ENCODE peak calls at places on chromosomes 6 and 20, in six cellular contexts. One of them, this sample, is unnamed.

GRCh38 chr6:23510778-23511510 is 615.1 kb upstream of the NRSN1 start:
- DNase-seq in HepG2: no peak
- DNase-seq in K562: no peak
- DNase-seq in H1: no peak
- DNase-seq in GM12892: no peak
- DNase-seq in GM12878: no peak
- DNase-seq in this sample: no peak

GRCh38 chr20:53865905-53866786 is 204.2 kb downstream of the BCAS1 start:
- DNase-seq in HepG2: peak; percentile 59
- DNase-seq in K562: no peak
- DNase-seq in H1: no peak
- DNase-seq in GM12892: no peak
- DNase-seq in GM12878: no peak
- DNase-seq in this sample: no peak

GRCh38 chr6:31814677-31815024 is 432 bp downstream of the HSPA1L start:
- DNase-seq in HepG2: peak; percentile 96
- DNase-seq in K562: peak; percentile 94
- DNase-seq in H1: peak; percentile 81
- DNase-seq in GM12892: peak; percentile 81
- DNase-seq in GM12878: peak; percentile 67
- DNase-seq in this sample: peak; percentile 68

GRCh38 chr6:36997811-36998722 is 7.4 kb upstream of the FGD2 start:
- DNase-seq in HepG2: no peak
- DNase-seq in K562: no peak
- DNase-seq in H1: no peak
- DNase-seq in GM12892: no peak
- DNase-seq in GM12878: no peak
- DNase-seq in this sample: no peak

GRCh38 chr6:138824482-138825134 is 28.7 kb downstream of the ECT2L start:
- DNase-seq in HepG2: peak; percentile 25
- DNase-seq in K562: no peak
- DNase-seq in H1: no peak
- DNase-seq in GM12892: no peak
- DNase-seq in GM12878: no peak
- DNase-seq in this sample: no peak

GRCh38 chr6:119891638-119892037 is 542.1 kb upstream of the MAN1A1 start:
- DNase-seq in HepG2: no peak
- DNase-seq in K562: no peak
- DNase-seq in H1: no peak
- DNase-seq in GM12892: no peak
- DNase-seq in GM12878: no peak
- DNase-seq in this sample: no peak

GRCh38 chr6:17861361-17861760 is 126.1 kb downstream of the KIF13A start:
- DNase-seq in HepG2: no peak
- DNase-seq in K562: no peak
- DNase-seq in H1: no peak
- DNase-seq in GM12892: no peak
- DNase-seq in GM12878: no peak
- DNase-seq in this sample: no peak

GRCh38 chr6:125798734-125799510 is 8.2 kb downstream of the NCOA7 start:
- DNase-seq in HepG2: no peak
- DNase-seq in K562: no peak
- DNase-seq in H1: no peak
- DNase-seq in GM12892: no peak
- DNase-seq in GM12878: peak; percentile 72
- DNase-seq in this sample: no peak

GRCh38 chr6:32941412-32941784 is 570 bp upstream of the HLA-DMB start:
- DNase-seq in HepG2: no peak
- DNase-seq in K562: no peak
- DNase-seq in H1: no peak
- DNase-seq in GM12892: no peak
- DNase-seq in GM12878: peak; percentile 95
- DNase-seq in this sample: no peak

GRCh38 chr6:25103603-25104002 is 167.8 kb upstream of the RIPOR2 start:
- DNase-seq in HepG2: no peak
- DNase-seq in K562: no peak
- DNase-seq in H1: no peak
- DNase-seq in GM12892: no peak
- DNase-seq in GM12878: no peak
- DNase-seq in this sample: no peak

GRCh38 chr20:25254986-25255680 is 7.2 kb downstream of the PYGB start:
- DNase-seq in HepG2: no peak
- DNase-seq in K562: no peak
- DNase-seq in H1: no peak
- DNase-seq in GM12892: no peak
- DNase-seq in GM12878: no peak
- DNase-seq in this sample: no peak

GRCh38 chr20:52200870-52201269 is 9.3 kb upstream of the ZFP64 start:
- DNase-seq in HepG2: no peak
- DNase-seq in K562: no peak
- DNase-seq in H1: no peak
- DNase-seq in GM12892: no peak
- DNase-seq in GM12878: no peak
- DNase-seq in this sample: no peak

GRCh38 chr20:49851234-49851755 is 38.7 kb downstream of the SLC9A8 start:
- DNase-seq in HepG2: no peak
- DNase-seq in K562: no peak
- DNase-seq in H1: no peak
- DNase-seq in GM12892: no peak
- DNase-seq in GM12878: no peak
- DNase-seq in this sample: no peak

GRCh38 chr20:16575390-16576140 is 2.3 kb upstream of the KIF16B start:
- DNase-seq in HepG2: no peak
- DNase-seq in K562: no peak
- DNase-seq in H1: no peak
- DNase-seq in GM12892: no peak
- DNase-seq in GM12878: no peak
- DNase-seq in this sample: peak; percentile 16

GRCh38 chr6:40398810-40399477 is 188.2 kb downstream of the LRFN2 start:
- DNase-seq in HepG2: no peak
- DNase-seq in K562: no peak
- DNase-seq in H1: peak; percentile 63
- DNase-seq in GM12892: no peak
- DNase-seq in GM12878: no peak
- DNase-seq in this sample: no peak

GRCh38 chr6:42257063-42257462 is 39.4 kb upstream of the MRPS10 start:
- DNase-seq in HepG2: no peak
- DNase-seq in K562: no peak
- DNase-seq in H1: no peak
- DNase-seq in GM12892: no peak
- DNase-seq in GM12878: no peak
- DNase-seq in this sample: no peak

GRCh38 chr6:91387290-91388062 is 800.6 kb upstream of the MAP3K7 start:
- DNase-seq in HepG2: no peak
- DNase-seq in K562: no peak
- DNase-seq in H1: peak; percentile 68
- DNase-seq in GM12892: no peak
- DNase-seq in GM12878: no peak
- DNase-seq in this sample: no peak

GRCh38 chr6:70280462-70280861 is 22.4 kb downstream of the COL9A1 start:
- DNase-seq in HepG2: no peak
- DNase-seq in K562: no peak
- DNase-seq in H1: peak; percentile 50
- DNase-seq in GM12892: no peak
- DNase-seq in GM12878: no peak
- DNase-seq in this sample: no peak

GRCh38 chr6:132843316-132844040 is 29.1 kb downstream of the RPS12 start:
- DNase-seq in HepG2: peak; percentile 22
- DNase-seq in K562: no peak
- DNase-seq in H1: no peak
- DNase-seq in GM12892: no peak
- DNase-seq in GM12878: no peak
- DNase-seq in this sample: no peak

DNA sequence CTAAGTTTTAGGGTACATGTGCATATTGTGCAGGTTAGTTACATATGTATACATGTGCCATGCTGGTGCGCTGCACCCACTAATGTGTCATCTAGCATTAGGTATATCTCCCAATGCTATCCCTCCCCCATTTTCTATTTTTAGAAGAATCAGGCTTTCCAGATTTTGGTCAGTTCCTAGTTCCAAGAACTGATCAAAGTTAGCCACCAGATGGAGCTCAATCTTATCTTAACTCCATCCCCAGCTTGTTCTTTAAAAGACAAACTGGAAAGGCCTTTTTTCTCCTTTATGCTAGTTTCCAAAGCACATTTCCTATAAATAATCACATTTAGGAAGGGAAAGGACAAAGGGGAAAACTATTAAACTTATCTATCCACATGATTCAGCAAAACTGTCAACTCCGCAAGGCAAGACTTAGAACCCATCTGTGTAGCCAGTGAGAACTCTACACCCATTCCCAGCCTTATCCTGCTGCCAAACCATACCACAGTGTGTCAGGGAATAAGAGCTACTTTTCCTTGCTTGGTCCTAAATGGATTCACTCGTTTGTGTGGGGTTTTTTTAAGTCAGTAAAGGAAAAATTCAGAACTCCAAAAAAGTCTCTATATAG is 22.8 kb upstream of the KHDC1 start:
- DNase-seq in HepG2: peak; percentile 25
- DNase-seq in K562: peak; percentile 56
- DNase-seq in H1: no peak
- DNase-seq in GM12892: no peak
- DNase-seq in GM12878: no peak
- DNase-seq in this sample: no peak
- TF ChIP-seq TAF1 in HepG2: no peak
- TF ChIP-seq TAF1 in K562: no peak
- TF ChIP-seq TAF1 in H1: no peak
- TF ChIP-seq TAF1 in GM12892: no peak
- TF ChIP-seq TAF1 in GM12878: no peak
- TF ChIP-seq TAF1 in this sample: no peak

GRCh38 chr6:118650500-118651281 is 700 bp downstream of the CEP85L start:
- DNase-seq in HepG2: no peak
- DNase-seq in K562: peak; percentile 62
- DNase-seq in H1: peak; percentile 73
- DNase-seq in GM12892: peak; percentile 30
- DNase-seq in GM12878: no peak
- DNase-seq in this sample: peak; percentile 42
- TF ChIP-seq POLR2A in HepG2: no peak
- TF ChIP-seq POLR2A in K562: no peak
- TF ChIP-seq POLR2A in H1: no peak
- TF ChIP-seq POLR2A in GM12892: peak; percentile 28
- TF ChIP-seq POLR2A in GM12878: peak; percentile 3
- TF ChIP-seq POLR2A in this sample: no peak

DNA sequence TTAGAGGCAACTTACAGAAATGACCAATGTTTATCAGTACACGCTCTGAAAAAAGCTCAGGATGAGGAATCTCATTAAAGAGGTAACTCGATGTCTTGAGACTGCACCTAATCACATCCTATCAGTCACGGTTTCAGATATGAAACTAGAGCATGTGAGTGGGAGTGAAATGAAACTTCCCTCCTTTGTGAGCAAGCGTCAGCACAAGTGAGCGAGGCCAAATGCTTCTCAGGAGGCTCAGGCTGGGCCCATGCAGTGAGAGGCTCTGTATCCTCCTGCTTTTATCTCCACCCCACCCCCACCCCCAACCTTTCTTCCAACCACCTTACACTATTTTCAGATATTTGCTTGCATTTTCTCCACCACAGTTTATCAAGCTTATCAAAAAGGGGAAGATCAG is 140.8 kb upstream of the RIMS1 start:
- DNase-seq in HepG2: no peak
- DNase-seq in K562: no peak
- DNase-seq in H1: no peak
- DNase-seq in GM12892: no peak
- DNase-seq in GM12878: no peak
- DNase-seq in this sample: no peak
- TF ChIP-seq TAF1 in HepG2: no peak
- TF ChIP-seq TAF1 in K562: no peak
- TF ChIP-seq TAF1 in H1: no peak
- TF ChIP-seq TAF1 in GM12892: no peak
- TF ChIP-seq TAF1 in GM12878: no peak
- TF ChIP-seq TAF1 in this sample: no peak

DNA sequence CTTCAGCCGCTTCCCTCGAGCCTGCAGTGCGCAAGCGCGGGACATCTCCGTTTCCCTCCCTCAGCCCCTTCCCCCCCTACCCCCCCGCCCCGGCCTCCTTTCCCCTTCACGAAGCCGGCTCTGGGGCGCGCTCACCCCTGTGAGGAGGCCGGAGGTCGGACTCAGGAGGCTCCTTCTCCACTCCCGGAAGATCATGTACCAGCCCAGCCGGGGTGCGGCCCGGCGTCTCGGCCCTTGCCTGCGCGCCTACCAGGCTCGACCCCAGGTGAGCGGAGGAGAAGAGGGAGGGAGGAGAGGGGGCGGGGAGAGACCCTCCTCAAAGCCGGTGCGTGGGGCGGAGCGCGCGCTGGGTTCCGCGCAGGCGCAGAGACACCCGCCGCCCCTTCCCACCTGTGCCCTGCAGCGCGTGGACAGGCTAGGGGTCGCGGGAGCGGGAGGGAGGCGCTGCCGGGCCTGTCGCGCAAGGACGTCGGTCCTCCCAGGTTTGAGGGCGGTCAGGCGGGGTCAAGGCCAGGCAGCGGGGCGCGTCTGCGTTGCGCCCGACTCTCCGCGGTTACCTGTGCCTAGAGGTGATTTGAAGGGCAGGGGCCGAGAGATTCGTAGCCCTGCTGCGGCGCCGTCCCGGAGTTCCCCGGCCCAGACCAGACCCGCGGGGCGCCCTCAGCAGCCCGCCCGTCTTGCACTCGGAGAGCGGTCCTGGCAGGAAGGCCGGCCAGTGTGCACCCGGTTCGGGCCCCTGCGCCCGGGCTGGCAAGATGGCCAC is at the start of gene C6orf136:
- DNase-seq in HepG2: peak; percentile 91
- DNase-seq in K562: peak; percentile 97
- DNase-seq in H1: peak; percentile 90
- DNase-seq in GM12892: peak; percentile 91
- DNase-seq in GM12878: peak; percentile 75
- DNase-seq in this sample: peak; percentile 94
- TF ChIP-seq POLR2A in HepG2: peak; percentile 97
- TF ChIP-seq POLR2A in K562: peak; percentile 86
- TF ChIP-seq POLR2A in H1: peak; percentile 38
- TF ChIP-seq POLR2A in GM12892: peak; percentile 72
- TF ChIP-seq POLR2A in GM12878: peak; percentile 84
- TF ChIP-seq POLR2A in this sample: no peak

DNA sequence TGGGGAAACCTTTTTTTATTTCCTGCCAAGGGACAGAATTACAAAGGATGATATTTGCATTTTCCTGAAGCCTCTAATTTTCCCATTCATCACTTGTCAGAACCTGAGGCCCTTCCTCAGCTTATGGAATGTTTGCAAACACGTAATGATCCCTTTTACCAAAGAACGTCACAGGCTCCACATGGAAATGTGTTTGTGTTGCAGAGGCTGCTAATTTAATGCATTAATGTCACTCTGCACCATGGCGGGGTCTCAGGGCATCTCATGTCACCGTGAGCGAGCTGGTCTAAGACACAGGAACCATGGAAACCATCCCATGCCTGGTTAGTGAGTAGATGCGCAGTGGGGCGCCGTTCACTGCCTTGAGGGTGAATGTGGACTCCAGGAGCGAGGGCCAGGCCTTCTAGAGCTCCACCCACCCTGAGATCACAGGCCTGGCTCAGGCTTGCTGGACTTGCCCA is 186.1 kb upstream of the SULF2 start:
- DNase-seq in HepG2: no peak
- DNase-seq in K562: no peak
- DNase-seq in H1: no peak
- DNase-seq in GM12892: no peak
- DNase-seq in GM12878: no peak
- DNase-seq in this sample: no peak
- TF ChIP-seq TAF1 in HepG2: no peak
- TF ChIP-seq TAF1 in K562: no peak
- TF ChIP-seq TAF1 in H1: no peak
- TF ChIP-seq TAF1 in GM12892: no peak
- TF ChIP-seq TAF1 in GM12878: no peak
- TF ChIP-seq TAF1 in this sample: no peak

This sample was measured in GM12891.